ENCODE peak calls at places on chromosomes 16 and 17, in five cellular contexts. U, Z, V, C and P are unnamed samples.

GRCh38 chr17:44909681-44910144 is 5.6 kb downstream of the GFAP start:
- DNase-seq in U (no peak), C (no peak), V (peak; percentile 68), Z (no peak), P (no peak)

GRCh38 chr16:59614466-59615240 is 880.5 kb upstream of the GOT2 start:
- DNase-seq in Z (no peak), V (no peak), C (no peak), U (no peak), P (no peak)

GRCh38 chr17:74386397-74386796 is 19.1 kb downstream of the GPR142 start:
- DNase-seq in C (no peak), V (no peak), Z (no peak), U (no peak), P (no peak)

GRCh38 chr17:50863221-50863843 is 2.8 kb downstream of the TOB1 start:
- DNase-seq in U (peak; percentile 75), Z (peak; percentile 72), C (peak; percentile 10), V (peak; percentile 53), P (no peak)

GRCh38 chr16:2191446-2191706 is 5.0 kb downstream of the CASKIN1 start:
- DNase-seq in C (no peak), U (no peak), V (no peak), Z (no peak), P (no peak)

GRCh38 chr16:53784312-53784711 is 80.4 kb downstream of the FTO start:
- DNase-seq in U (no peak), Z (no peak), V (no peak), C (no peak), P (no peak)

GRCh38 chr16:84839054-84839453 is 19.3 kb downstream of the CRISPLD2 start:
- DNase-seq in V (peak; percentile 73), C (no peak), U (no peak), Z (no peak), P (no peak)

GRCh38 chr16:11446566-11447119 is 101.4 kb downstream of the RMI2 start:
- DNase-seq in Z (no peak), V (no peak), C (no peak), U (no peak), P (no peak)

GRCh38 chr16:67489401-67490083 is 6.2 kb upstream of the AGRP start:
- DNase-seq in V (peak; percentile 73), C (no peak), U (no peak), Z (no peak), P (no peak)

GRCh38 chr16:84687715-84688114 is 12.1 kb upstream of the USP10 start:
- DNase-seq in C (no peak), V (peak; percentile 95), Z (no peak), U (no peak), P (no peak)

GRCh38 chr16:30924086-30924714 is 828 bp downstream of the FBXL19 start:
- DNase-seq in V (no peak), C (no peak), Z (peak; percentile 60), U (no peak), P (peak; percentile 26)

GRCh38 chr17:38447502-38448095 is 19.3 kb downstream of the ARHGAP23 start:
- DNase-seq in C (no peak), U (no peak), Z (no peak), V (peak; percentile 67), P (no peak)
- H2BK12ac ChIP-seq in C (peak overlapping the region; percentile 81), U (no peak overlapping the region), Z (peak overlapping the region; percentile 11), V (peak overlapping the region; percentile 81), P (no peak overlapping the region)

GRCh38 chr17:80905586-80906230 is 85.9 kb upstream of the CHMP6 start:
- DNase-seq in U (no peak), Z (no peak), C (no peak), V (no peak), P (no peak)
- H4K8ac ChIP-seq in U (no peak overlapping the region), Z (no peak overlapping the region), C (no peak overlapping the region), V (no peak overlapping the region), P (no peak overlapping the region)

DNA sequence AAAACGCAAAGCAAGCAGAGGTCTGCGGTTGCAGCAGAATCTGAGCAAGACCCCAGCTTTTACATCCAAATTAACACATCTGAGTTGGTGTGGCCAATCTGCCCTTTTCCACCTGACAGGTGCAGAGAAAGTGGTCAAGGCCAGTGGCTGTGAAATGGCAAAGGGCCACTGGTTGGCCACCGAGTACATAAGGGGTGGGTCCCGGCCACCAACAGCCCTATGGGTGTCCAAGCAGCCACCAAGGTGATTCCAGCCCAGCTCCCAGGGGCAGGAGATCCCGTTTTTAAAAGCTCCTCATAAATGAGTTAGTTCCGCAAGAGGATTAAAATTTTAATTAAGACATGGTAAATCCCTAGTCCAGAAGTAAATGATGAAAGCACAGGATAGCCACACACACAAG is 29.1 kb downstream of the USP7 start:
- DNase-seq in V (no peak), Z (no peak), C (no peak), U (no peak), P (no peak)
- H2BK12ac ChIP-seq in V (no peak overlapping the region), Z (no peak overlapping the region), C (no peak overlapping the region), U (no peak overlapping the region), P (no peak overlapping the region)

GRCh38 chr17:17957584-17957916 is 14.7 kb downstream of the TOM1L2 start:
- DNase-seq in V (no peak), U (no peak), C (no peak), Z (no peak), P (no peak)
- H4K8ac ChIP-seq in V (no peak overlapping the region), U (no peak overlapping the region), C (no peak overlapping the region), Z (no peak overlapping the region), P (no peak overlapping the region)

GRCh38 chr17:4573115-4573514 is 11.2 kb upstream of the SMTNL2 start:
- DNase-seq in C (no peak), V (no peak), U (no peak), Z (no peak), P (no peak)
- H2BK12ac ChIP-seq in C (no peak overlapping the region), V (no peak overlapping the region), U (no peak overlapping the region), Z (no peak overlapping the region), P (no peak overlapping the region)

DNA sequence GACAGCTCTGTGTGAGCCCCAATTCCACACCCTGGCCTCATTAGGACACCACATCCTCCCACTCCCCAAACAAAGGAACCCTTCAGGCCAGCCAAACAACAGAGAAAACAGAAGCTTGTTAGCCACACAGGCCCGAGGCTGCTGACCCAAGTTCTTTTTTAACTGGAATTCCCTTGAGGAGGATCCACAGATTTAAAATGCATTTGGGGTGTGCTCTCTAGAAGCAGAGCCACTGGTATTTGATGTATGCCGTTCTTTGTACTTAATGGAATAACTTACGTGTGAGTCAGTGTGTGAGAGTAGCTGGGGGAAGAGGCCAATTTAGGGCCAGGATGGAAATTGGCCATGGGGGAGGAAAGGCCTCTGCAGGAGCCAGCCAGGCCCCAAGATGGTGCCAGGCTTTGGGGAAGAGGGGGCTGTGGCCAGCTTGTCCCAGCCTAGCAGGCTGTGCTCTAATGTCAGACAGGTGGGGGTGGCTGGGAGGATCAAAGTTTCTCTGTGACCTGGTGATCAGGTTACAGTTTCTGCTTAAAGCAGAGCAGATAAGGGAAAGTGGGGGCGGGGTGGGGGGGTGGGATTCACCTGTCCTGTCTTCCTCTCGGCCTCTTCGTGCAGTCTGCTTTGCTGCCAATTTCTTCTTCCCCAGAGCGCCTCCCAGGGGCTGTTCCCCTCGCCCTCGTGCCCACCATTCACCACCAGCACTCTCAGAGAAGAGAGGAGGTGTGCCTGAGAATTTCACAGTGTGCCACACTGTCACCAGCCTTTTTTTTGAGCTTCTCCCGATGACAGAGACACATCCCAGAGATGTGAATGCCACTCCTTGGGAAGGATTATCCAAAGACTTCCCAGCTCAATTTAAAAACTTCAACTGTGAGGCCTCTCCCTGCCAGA is 50.8 kb downstream of the TOM1L2 start:
- DNase-seq in V (peak; percentile 81), U (peak; percentile 86), C (no peak), Z (peak; percentile 62), P (peak; percentile 86)
- H4K8ac ChIP-seq in V (peak overlapping the region; percentile 96), U (no peak overlapping the region), C (peak overlapping the region; percentile 74), Z (no peak overlapping the region), P (no peak overlapping the region)

GRCh38 chr16:12580809-12581208 is 222.9 kb downstream of the CPPED1 start:
- DNase-seq in V (no peak), U (no peak), C (no peak), Z (no peak), P (no peak)
- H2BK12ac ChIP-seq in V (no peak overlapping the region), U (no peak overlapping the region), C (no peak overlapping the region), Z (no peak overlapping the region), P (no peak overlapping the region)

GRCh38 chr17:76366247-76366646 is 12.5 kb upstream of the PRPSAP1 start:
- DNase-seq in C (no peak), Z (no peak), V (no peak), U (peak; percentile 60), P (no peak)
- H4K8ac ChIP-seq in C (no peak overlapping the region), Z (no peak overlapping the region), V (peak overlapping the region; percentile 51), U (no peak overlapping the region), P (no peak overlapping the region)